ENCODE peak calls at places on chromosomes 5 and 9, in four cellular contexts. P is fibroblast of lung, B is tibial nerve, W is right lobe of liver. D is an unnamed sample.

GRCh38 chr5:57780306-57780958 is 297.8 kb upstream of the ACTBL2 start:
- DNase-seq in B (no peak), W (no peak), P (no peak), D (no peak)

GRCh38 chr9:15222313-15222712 is 84.7 kb downstream of the TTC39B start:
- DNase-seq in P (no peak), B (no peak), W (no peak), D (no peak)

GRCh38 chr5:77630246-77631165 is 8.0 kb downstream of the OTP start:
- DNase-seq in W (no peak), B (no peak), P (no peak), D (peak)

GRCh38 chr9:130680836-130681768 is 12.5 kb upstream of the EXOSC2 start:
- DNase-seq in P (peak), B (no peak), W (peak), D (peak)

GRCh38 chr5:139395844-139396640 is 1.1 kb upstream of the PROB1 start:
- DNase-seq in W (no peak), P (no peak), B (no peak), D (no peak)

GRCh38 chr5:143168171-143168681 is 235.3 kb downstream of the NR3C1 start:
- DNase-seq in B (no peak), W (no peak), P (no peak), D (no peak)

GRCh38 chr9:98225015-98225442 is 30.4 kb downstream of the TBC1D2 start:
- DNase-seq in B (no peak), W (peak), P (no peak), D (no peak)

GRCh38 chr5:145825751-145826180 is 9.4 kb downstream of the PRELID2 start:
- DNase-seq in B (no peak), P (peak), W (no peak), D (no peak)

GRCh38 chr5:181188700-181189362 is 16.2 kb downstream of the TRIM7 start:
- DNase-seq in B (peak), W (peak), P (peak), D (peak)

GRCh38 chr9:90140131-90140818 is 502.3 kb downstream of the DIRAS2 start:
- DNase-seq in W (no peak), P (no peak), B (no peak), D (no peak)

GRCh38 chr5:127959152-127959764 is 124.3 kb upstream of the SLC12A2 start:
- DNase-seq in P (peak), B (peak), W (peak), D (peak)

GRCh38 chr9:30411571-30411970 is 1972.9 kb upstream of the ACO1 start:
- DNase-seq in B (no peak), W (no peak), P (no peak), D (no peak)

GRCh38 chr5:15746833-15747232 is 246.9 kb downstream of the FBXL7 start:
- DNase-seq in P (no peak), B (no peak), W (no peak), D (no peak)

GRCh38 chr9:127574089-127574921 is 37.8 kb upstream of the STXBP1 start:
- DNase-seq in W (no peak), P (no peak), B (no peak), D (peak)

GRCh38 chr9:116152390-116152789 is 1.2 kb upstream of the PAPPA start:
- DNase-seq in P (peak), B (no peak), W (no peak), D (no peak)

GRCh38 chr5:143934821-143935220 is 122.9 kb downstream of the HMHB1 start:
- DNase-seq in W (no peak), B (no peak), P (no peak), D (no peak)

GRCh38 chr9:27676827-27677226 is 103.5 kb upstream of the C9orf72 start:
- DNase-seq in W (no peak), P (no peak), B (no peak), D (no peak)

GRCh38 chr5:110258460-110258859 is 468.0 kb downstream of the TMEM232 start:
- DNase-seq in B (no peak), W (no peak), P (peak), D (no peak)

GRCh38 chr5:154646841-154647759 is 108.1 kb upstream of the LARP1 start:
- DNase-seq in P (peak), B (no peak), W (peak), D (peak)

GRCh38 chr9:75551866-75552265 is 338.6 kb upstream of the PCSK5 start:
- DNase-seq in B (no peak), W (no peak), P (no peak), D (no peak)

GRCh38 chr5:179549973-179550510 is 312 bp upstream of the RUFY1 start:
- DNase-seq in P (peak), W (no peak), B (peak), D (peak)

GRCh38 chr5:120527251-120527650 is 63.2 kb downstream of the PRR16 start:
- DNase-seq in P (no peak), W (no peak), B (no peak), D (no peak)

GRCh38 chr5:131521252-131521651 is 113.8 kb downstream of the RAPGEF6 start:
- DNase-seq in P (no peak), B (no peak), W (no peak), D (no peak)

GRCh38 chr9:21395778-21396717 is 10.8 kb upstream of the IFNA2 start:
- DNase-seq in W (peak), B (peak), P (peak), D (peak)

GRCh38 chr5:118611332-118611945 is 376.9 kb downstream of the DTWD2 start:
- DNase-seq in B (no peak), P (peak), W (peak), D (no peak)

GRCh38 chr9:101311759-101312420 is 72.9 kb downstream of the BAAT start:
- DNase-seq in W (no peak), B (peak), P (peak), D (peak)

GRCh38 chr9:131734165-131734610 is 5.7 kb downstream of the RAPGEF1 start:
- DNase-seq in W (peak), P (no peak), B (no peak), D (peak)

GRCh38 chr9:114123031-114123977 is 24.2 kb upstream of the KIF12 start:
- DNase-seq in P (no peak), W (no peak), B (no peak), D (no peak)

GRCh38 chr9:98192503-98193335 is at the start of gene CORO2A:
- DNase-seq in B (peak), W (peak), P (peak), D (peak)

GRCh38 chr5:60489856-60490255 is 210.1 kb downstream of the DEPDC1B start:
- DNase-seq in B (no peak), P (no peak), W (no peak), D (no peak)

GRCh38 chr5:60487885-60488425 is 212.0 kb downstream of the DEPDC1B start:
- DNase-seq in B (no peak), W (no peak), P (peak), D (peak)

GRCh38 chr5:60488466-60489130 is 211.4 kb downstream of the DEPDC1B start:
- DNase-seq in W (no peak), P (no peak), B (no peak), D (no peak)

GRCh38 chr5:60489377-60489776 is 210.6 kb downstream of the DEPDC1B start:
- DNase-seq in B (no peak), W (no peak), P (no peak), D (no peak)

GRCh38 chr5:60487466-60487865 is 212.5 kb downstream of the DEPDC1B start:
- DNase-seq in B (no peak), P (no peak), W (no peak), D (no peak)
- H3K4me3 ChIP-seq in B (no peak), P (no peak), W (no peak), D (no peak)

GRCh38 chr5:75050415-75050814 is 1.9 kb downstream of the GCNT4 start:
- DNase-seq in W (no peak), P (peak), B (no peak), D (no peak)
- TF ChIP-seq CTCF in W (no peak), P (peak), B (no peak), D (no peak)

GRCh38 chr5:45684118-45684517 is 12.1 kb downstream of the HCN1 start:
- DNase-seq in W (no peak), B (no peak), P (no peak), D (no peak)
- H3K4me3 ChIP-seq in W (no peak), B (no peak), P (no peak), D (no peak)

GRCh38 chr5:99721487-99721886 is 792.7 kb upstream of the CHD1 start:
- DNase-seq in W (no peak), B (no peak), P (no peak), D (no peak)

GRCh38 chr5:99715921-99716320 is 787.1 kb upstream of the CHD1 start:
- DNase-seq in B (no peak), P (no peak), W (no peak), D (no peak)
- TF ChIP-seq CTCF in B (no peak), P (no peak), W (no peak), D (no peak)

GRCh38 chr9:126514037-126514821 is 99.5 kb upstream of the LMX1B start:
- DNase-seq in B (peak), P (peak), W (no peak), D (peak)
- H3K4me3 ChIP-seq in B (no peak), P (no peak), W (no peak), D (no peak)

DNA sequence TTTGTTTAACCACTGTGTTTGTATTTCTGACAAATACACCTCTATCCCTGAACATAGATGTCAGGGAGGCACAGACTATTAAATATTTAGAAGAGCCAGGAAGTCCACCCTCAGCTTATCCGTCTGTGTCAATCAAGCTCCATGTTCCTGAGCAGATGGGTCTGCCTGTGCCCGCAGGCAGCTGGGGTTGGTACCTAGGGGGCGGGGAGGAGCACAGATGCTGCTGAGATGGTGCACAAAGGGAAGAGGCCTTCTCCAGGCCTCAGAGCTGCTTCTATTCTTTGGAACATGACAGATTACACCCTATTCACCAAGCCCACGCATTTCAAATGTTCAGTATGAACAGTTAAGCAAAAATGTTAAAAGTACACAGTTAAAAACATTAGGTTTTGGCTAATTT is 142.1 kb downstream of the EPB41L4A start:
- DNase-seq in W (no peak), B (no peak), P (no peak), D (no peak)
- TF ChIP-seq CTCF in W (no peak), B (no peak), P (no peak), D (no peak)

GRCh38 chr5:42951169-42951846 is 88.8 kb downstream of the ANXA2R start:
- DNase-seq in P (peak), B (peak), W (peak), D (peak)

GRCh38 chr5:42950466-42951168 is 89.5 kb downstream of the ANXA2R start:
- DNase-seq in P (peak), W (peak), B (peak), D (peak)

GRCh38 chr5:42948961-42949347 is 91.2 kb downstream of the ANXA2R start:
- DNase-seq in P (peak), W (no peak), B (no peak), D (no peak)

GRCh38 chr5:42950091-42950465 is 90.0 kb downstream of the ANXA2R start:
- DNase-seq in W (no peak), P (no peak), B (no peak), D (no peak)

DNA sequence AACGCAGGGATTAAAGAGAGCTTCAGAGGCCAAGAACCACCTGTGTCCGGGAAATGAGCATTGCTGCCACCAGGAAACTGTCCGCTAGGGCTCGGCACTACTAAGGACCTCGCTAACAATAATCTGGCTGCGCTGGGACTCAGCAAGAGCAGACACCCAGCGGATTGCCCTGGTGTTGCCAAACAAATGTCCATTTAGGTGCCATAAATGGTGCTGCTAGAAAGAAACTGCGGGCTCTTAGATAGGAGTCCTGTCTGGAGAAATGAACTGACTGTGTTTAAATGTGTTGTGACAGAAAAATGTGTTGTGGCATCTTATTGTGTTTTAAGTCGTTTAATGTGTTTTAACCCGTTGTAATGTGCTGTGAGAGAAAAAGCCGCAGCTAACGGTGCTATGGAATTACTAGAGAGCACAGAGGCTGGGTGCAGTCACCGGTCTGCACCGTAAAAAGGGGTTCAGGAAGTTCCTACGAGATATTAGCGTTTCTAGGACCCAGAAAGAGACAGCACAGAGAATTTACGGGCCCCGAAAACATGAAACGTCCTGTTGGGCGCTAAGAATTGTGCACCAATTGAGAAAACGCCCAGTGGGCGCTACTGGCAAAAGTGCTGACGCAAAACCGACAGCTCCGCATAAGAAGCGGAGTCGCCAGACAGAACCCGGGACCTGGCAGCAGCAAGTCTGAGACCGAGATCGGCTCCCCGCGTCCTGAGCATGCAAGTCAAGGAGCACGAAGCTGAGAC is 90.6 kb downstream of the ANXA2R start:
- DNase-seq in B (peak), P (peak), W (no peak), D (peak)
- H3K4me3 ChIP-seq in B (peak), P (no peak), W (no peak), D (no peak)

GRCh38 chr9:71552480-71552879 is 215.8 kb downstream of the CEMIP2 start:
- DNase-seq in B (no peak), P (no peak), W (no peak), D (no peak)
- TF ChIP-seq CTCF in B (no peak), P (no peak), W (no peak), D (no peak)

D was measured in mucosa of descending colon.